ENCODE peak calls at places on chromosomes 7 and 10, in six cellular contexts. One of them, this sample, is unnamed.

GRCh38 chr7:70657532-70657931 is 474.4 kb upstream of the GALNT17 start:
- DNase-seq in astrocyte of the spinal cord: no peak
- DNase-seq in glutamatergic neuron: no peak
- DNase-seq in NCI-H1694: no peak
- DNase-seq in IMR-90: no peak
- DNase-seq in aorta: no peak
- DNase-seq in this sample: no peak

GRCh38 chr10:3781458-3782098 is 3.4 kb downstream of the KLF6 start:
- DNase-seq in astrocyte of the spinal cord: peak
- DNase-seq in glutamatergic neuron: no peak
- DNase-seq in NCI-H1694: no peak
- DNase-seq in IMR-90: peak
- DNase-seq in aorta: peak
- DNase-seq in this sample: no peak

GRCh38 chr10:73873843-73874215 is 526 bp downstream of the CAMK2G start:
- DNase-seq in astrocyte of the spinal cord: no peak
- DNase-seq in glutamatergic neuron: peak
- DNase-seq in NCI-H1694: no peak
- DNase-seq in IMR-90: no peak
- DNase-seq in aorta: no peak
- DNase-seq in this sample: peak

GRCh38 chr10:77626266-77626935 is 11.2 kb downstream of the KCNMA1 start:
- DNase-seq in astrocyte of the spinal cord: peak
- DNase-seq in glutamatergic neuron: no peak
- DNase-seq in NCI-H1694: no peak
- DNase-seq in IMR-90: no peak
- DNase-seq in aorta: no peak
- DNase-seq in this sample: no peak

GRCh38 chr7:128431754-128432153 is 22.0 kb upstream of the IMPDH1 start:
- DNase-seq in astrocyte of the spinal cord: no peak
- DNase-seq in glutamatergic neuron: no peak
- DNase-seq in NCI-H1694: no peak
- DNase-seq in IMR-90: no peak
- DNase-seq in aorta: no peak
- DNase-seq in this sample: no peak

GRCh38 chr7:106775552-106775936 is 89.5 kb upstream of the PIK3CG start:
- DNase-seq in astrocyte of the spinal cord: peak
- DNase-seq in glutamatergic neuron: no peak
- DNase-seq in NCI-H1694: no peak
- DNase-seq in IMR-90: peak
- DNase-seq in aorta: no peak
- DNase-seq in this sample: no peak

GRCh38 chr10:132229834-132230556 is 43.2 kb downstream of the DPYSL4 start:
- DNase-seq in astrocyte of the spinal cord: no peak
- DNase-seq in glutamatergic neuron: no peak
- DNase-seq in NCI-H1694: no peak
- DNase-seq in IMR-90: no peak
- DNase-seq in aorta: no peak
- DNase-seq in this sample: no peak

GRCh38 chr7:577278-577665 is 57.6 kb upstream of the PDGFA start:
- DNase-seq in astrocyte of the spinal cord: no peak
- DNase-seq in glutamatergic neuron: no peak
- DNase-seq in NCI-H1694: no peak
- DNase-seq in IMR-90: no peak
- DNase-seq in aorta: no peak
- DNase-seq in this sample: no peak

GRCh38 chr7:18265611-18266281 is 229.8 kb upstream of the HDAC9 start:
- DNase-seq in astrocyte of the spinal cord: no peak
- DNase-seq in glutamatergic neuron: no peak
- DNase-seq in NCI-H1694: no peak
- DNase-seq in IMR-90: no peak
- DNase-seq in aorta: no peak
- DNase-seq in this sample: no peak

GRCh38 chr7:71239517-71239916 is 107.6 kb downstream of the GALNT17 start:
- DNase-seq in astrocyte of the spinal cord: no peak
- DNase-seq in glutamatergic neuron: no peak
- DNase-seq in NCI-H1694: peak
- DNase-seq in IMR-90: no peak
- DNase-seq in aorta: no peak
- DNase-seq in this sample: no peak

GRCh38 chr10:15043674-15044073 is at the start of gene OLAH:
- DNase-seq in astrocyte of the spinal cord: peak
- DNase-seq in glutamatergic neuron: no peak
- DNase-seq in NCI-H1694: no peak
- DNase-seq in IMR-90: no peak
- DNase-seq in aorta: no peak
- DNase-seq in this sample: no peak

GRCh38 chr10:75899816-75900357 is 468.5 kb downstream of the LRMDA start:
- DNase-seq in astrocyte of the spinal cord: no peak
- DNase-seq in glutamatergic neuron: no peak
- DNase-seq in NCI-H1694: no peak
- DNase-seq in IMR-90: no peak
- DNase-seq in aorta: no peak
- DNase-seq in this sample: no peak

GRCh38 chr7:51123322-51124021 is 193.1 kb downstream of the COBL start:
- DNase-seq in astrocyte of the spinal cord: peak
- DNase-seq in glutamatergic neuron: no peak
- DNase-seq in NCI-H1694: no peak
- DNase-seq in IMR-90: peak
- DNase-seq in aorta: no peak
- DNase-seq in this sample: no peak

GRCh38 chr7:33201821-33202220 is 72.5 kb downstream of the BBS9 start:
- DNase-seq in astrocyte of the spinal cord: no peak
- DNase-seq in glutamatergic neuron: no peak
- DNase-seq in NCI-H1694: no peak
- DNase-seq in IMR-90: no peak
- DNase-seq in aorta: no peak
- DNase-seq in this sample: no peak

GRCh38 chr7:130329466-130329865 is 15.2 kb upstream of the CPA5 start:
- DNase-seq in astrocyte of the spinal cord: no peak
- DNase-seq in glutamatergic neuron: no peak
- DNase-seq in NCI-H1694: peak
- DNase-seq in IMR-90: no peak
- DNase-seq in aorta: no peak
- DNase-seq in this sample: no peak

GRCh38 chr10:130804778-130805634 is 506.5 kb downstream of the TCERG1L start:
- DNase-seq in astrocyte of the spinal cord: no peak
- DNase-seq in glutamatergic neuron: no peak
- DNase-seq in NCI-H1694: no peak
- DNase-seq in IMR-90: no peak
- DNase-seq in aorta: no peak
- DNase-seq in this sample: no peak

GRCh38 chr7:106064329-106064728 is 47.8 kb downstream of the SYPL1 start:
- DNase-seq in astrocyte of the spinal cord: no peak
- DNase-seq in glutamatergic neuron: peak
- DNase-seq in NCI-H1694: peak
- DNase-seq in IMR-90: no peak
- DNase-seq in aorta: no peak
- DNase-seq in this sample: peak

GRCh38 chr10:7474388-7474787 is 63.6 kb upstream of the SFMBT2 start:
- DNase-seq in astrocyte of the spinal cord: no peak
- DNase-seq in glutamatergic neuron: no peak
- DNase-seq in NCI-H1694: no peak
- DNase-seq in IMR-90: no peak
- DNase-seq in aorta: no peak
- DNase-seq in this sample: peak

GRCh38 chr7:41633690-41634089 is 69.2 kb downstream of the INHBA start:
- DNase-seq in astrocyte of the spinal cord: no peak
- DNase-seq in glutamatergic neuron: no peak
- DNase-seq in NCI-H1694: no peak
- DNase-seq in IMR-90: no peak
- DNase-seq in aorta: no peak
- DNase-seq in this sample: no peak

GRCh38 chr10:59362184-59362966 is at the start of gene FAM13C:
- DNase-seq in astrocyte of the spinal cord: peak
- DNase-seq in glutamatergic neuron: peak
- DNase-seq in NCI-H1694: peak
- DNase-seq in IMR-90: peak
- DNase-seq in aorta: peak
- DNase-seq in this sample: no peak

GRCh38 chr7:86908948-86909347 is 150.5 kb downstream of the ELAPOR2 start:
- DNase-seq in astrocyte of the spinal cord: peak
- DNase-seq in glutamatergic neuron: no peak
- DNase-seq in NCI-H1694: no peak
- DNase-seq in IMR-90: no peak
- DNase-seq in aorta: no peak
- DNase-seq in this sample: no peak

GRCh38 chr10:104127411-104127810 is 5.4 kb downstream of the SFR1 start:
- DNase-seq in astrocyte of the spinal cord: no peak
- DNase-seq in glutamatergic neuron: no peak
- DNase-seq in NCI-H1694: no peak
- DNase-seq in IMR-90: no peak
- DNase-seq in aorta: no peak
- DNase-seq in this sample: peak

GRCh38 chr7:31953432-31953831 is 116.8 kb downstream of the PDE1C start:
- DNase-seq in astrocyte of the spinal cord: no peak
- DNase-seq in glutamatergic neuron: no peak
- DNase-seq in NCI-H1694: no peak
- DNase-seq in IMR-90: no peak
- DNase-seq in aorta: no peak
- DNase-seq in this sample: no peak

GRCh38 chr10:97714401-97715258 is 1.1 kb downstream of the MARVELD1 start:
- DNase-seq in astrocyte of the spinal cord: peak
- DNase-seq in glutamatergic neuron: peak
- DNase-seq in NCI-H1694: peak
- DNase-seq in IMR-90: peak
- DNase-seq in aorta: peak
- DNase-seq in this sample: no peak

GRCh38 chr7:74569501-74570075 is 87.9 kb upstream of the GTF2I start:
- DNase-seq in astrocyte of the spinal cord: no peak
- DNase-seq in glutamatergic neuron: no peak
- DNase-seq in NCI-H1694: no peak
- DNase-seq in IMR-90: no peak
- DNase-seq in aorta: no peak
- DNase-seq in this sample: no peak

GRCh38 chr10:114575417-114576131 is 82.5 kb downstream of the ABLIM1 start:
- DNase-seq in astrocyte of the spinal cord: no peak
- DNase-seq in glutamatergic neuron: no peak
- DNase-seq in NCI-H1694: no peak
- DNase-seq in IMR-90: no peak
- DNase-seq in aorta: no peak
- DNase-seq in this sample: no peak

GRCh38 chr7:133060016-133060415 is 21.9 kb downstream of the CHCHD3 start:
- DNase-seq in astrocyte of the spinal cord: no peak
- DNase-seq in glutamatergic neuron: no peak
- DNase-seq in NCI-H1694: no peak
- DNase-seq in IMR-90: no peak
- DNase-seq in aorta: no peak
- DNase-seq in this sample: no peak

GRCh38 chr10:68362590-68362989 is 29.9 kb upstream of the PBLD start:
- DNase-seq in astrocyte of the spinal cord: no peak
- DNase-seq in glutamatergic neuron: no peak
- DNase-seq in NCI-H1694: no peak
- DNase-seq in IMR-90: no peak
- DNase-seq in aorta: no peak
- DNase-seq in this sample: no peak

GRCh38 chr7:15007507-15007906 is 105.0 kb upstream of the DGKB start:
- DNase-seq in astrocyte of the spinal cord: no peak
- DNase-seq in glutamatergic neuron: peak
- DNase-seq in NCI-H1694: no peak
- DNase-seq in IMR-90: no peak
- DNase-seq in aorta: no peak
- DNase-seq in this sample: peak

GRCh38 chr7:30846378-30846777 is 65.3 kb upstream of the AQP1 start:
- DNase-seq in astrocyte of the spinal cord: no peak
- DNase-seq in glutamatergic neuron: no peak
- DNase-seq in NCI-H1694: no peak
- DNase-seq in IMR-90: no peak
- DNase-seq in aorta: no peak
- DNase-seq in this sample: no peak